ENCODE peak calls at places on chromosomes 2 and 18, in nine cellular contexts. J, Z, R, N, B, M, L, K and S are unnamed samples.

GRCh38 chr18:48875942-48876511 is 74.7 kb downstream of the SMAD7 start:
- DNase-seq in K (no peak), M (no peak), Z (no peak), L (no peak), N (no peak), J (no peak), B (no peak), R (no peak), S (no peak)

GRCh38 chr2:78417355-78417754 is 608.1 kb upstream of the REG3G start:
- DNase-seq in M (no peak), R (no peak), J (no peak), N (no peak), L (no peak), Z (no peak), B (no peak), K (no peak), S (no peak)

GRCh38 chr2:47907097-47907781 is 941 bp upstream of the FBXO11 start:
- DNase-seq in R (no peak), B (no peak), J (no peak), K (no peak), Z (no peak), N (no peak), L (no peak), M (peak), S (no peak)

GRCh38 chr2:75587954-75588587 is 27.3 kb upstream of the EVA1A start:
- DNase-seq in K (peak), M (no peak), J (no peak), N (no peak), B (no peak), L (no peak), Z (no peak), R (no peak), S (no peak)

GRCh38 chr18:74748809-74749208 is 151.1 kb downstream of the ZNF407 start:
- DNase-seq in J (no peak), Z (no peak), N (no peak), R (no peak), K (no peak), L (no peak), M (no peak), B (no peak), S (no peak)

GRCh38 chr2:218694405-218695145 is 16.1 kb upstream of the TTLL4 start:
- DNase-seq in Z (no peak), J (no peak), B (peak), M (no peak), L (no peak), R (peak), K (no peak), N (no peak), S (no peak)

GRCh38 chr2:64794426-64794995 is 140.8 kb upstream of the SERTAD2 start:
- DNase-seq in B (no peak), J (no peak), K (no peak), Z (no peak), M (no peak), R (no peak), L (no peak), N (no peak), S (no peak)

GRCh38 chr18:38028941-38029340 is 463.3 kb upstream of the CELF4 start:
- DNase-seq in K (no peak), L (no peak), M (no peak), Z (no peak), J (no peak), N (no peak), B (no peak), R (no peak), S (no peak)

GRCh38 chr2:75503048-75503607 is 57.6 kb downstream of the EVA1A start:
- DNase-seq in K (peak), M (no peak), Z (no peak), L (no peak), N (no peak), B (no peak), J (peak), R (no peak), S (no peak)

GRCh38 chr2:113175101-113175628 is 1.4 kb downstream of the PSD4 start:
- DNase-seq in R (no peak), N (no peak), Z (no peak), M (peak), K (no peak), L (no peak), J (no peak), B (no peak), S (no peak)

GRCh38 chr2:159118115-159118858 is 149.8 kb downstream of the TANC1 start:
- DNase-seq in K (peak), Z (peak), J (peak), L (peak), N (no peak), R (peak), M (peak), B (peak), S (peak)

GRCh38 chr2:10036095-10036879 is 7.1 kb upstream of the KLF11 start:
- DNase-seq in Z (peak), R (peak), J (no peak), N (no peak), K (peak), L (peak), B (no peak), M (peak), S (no peak)

GRCh38 chr2:74747411-74748080 is 86.4 kb upstream of the HK2 start:
- DNase-seq in J (no peak), R (no peak), B (no peak), L (no peak), K (peak), Z (no peak), N (no peak), M (no peak), S (no peak)

GRCh38 chr2:120251863-120252206 is 817 bp upstream of the RALB start:
- DNase-seq in K (no peak), M (no peak), L (no peak), J (no peak), Z (no peak), B (no peak), R (no peak), N (no peak), S (no peak)

GRCh38 chr18:64311859-64312258 is 163.0 kb upstream of the LINC00305 start:
- DNase-seq in M (no peak), L (no peak), B (no peak), Z (no peak), J (no peak), R (no peak), K (no peak), N (no peak), S (no peak)

GRCh38 chr2:23436346-23437099 is 51.5 kb downstream of the KLHL29 start:
- DNase-seq in J (no peak), Z (no peak), L (no peak), M (peak), B (no peak), R (peak), K (no peak), N (no peak), S (no peak)

GRCh38 chr2:119359774-119360173 is 6.9 kb downstream of the C2orf76 start:
- DNase-seq in L (no peak), R (no peak), B (no peak), M (no peak), N (no peak), K (no peak), Z (no peak), J (no peak), S (no peak)

GRCh38 chr2:226836548-226836885 is 663 bp downstream of the RHBDD1 start:
- DNase-seq in J (no peak), Z (no peak), M (no peak), B (no peak), N (no peak), R (no peak), K (no peak), L (no peak), S (no peak)

GRCh38 chr2:73984203-73984921 is at the start of gene TET3:
- DNase-seq in M (no peak), Z (no peak), J (peak), N (no peak), L (no peak), B (peak), R (no peak), K (no peak), S (no peak)

GRCh38 chr2:161586517-161587167 is 37.6 kb upstream of the SLC4A10 start:
- DNase-seq in R (no peak), M (no peak), Z (no peak), L (no peak), N (no peak), B (no peak), J (no peak), K (no peak), S (peak)

GRCh38 chr2:145007673-145008263 is 487.8 kb upstream of the ZEB2 start:
- DNase-seq in L (no peak), R (no peak), M (no peak), B (no peak), J (no peak), N (no peak), Z (no peak), K (no peak), S (no peak)